ENCODE peak calls at places on chromosomes 6 and 20, in eight cellular contexts. K is AG09309, B is bronchial epithelial cell, R is mucosa of descending colon, I is right lobe of liver, F is brain microvascular endothelial cell, O is lower lobe of right lung, N is HL-60. H is an unnamed sample.
A peak's percentile ranks its signal among the peaks of the same experiment; 100 is the strongest.

GRCh38 chr6:156942266-156942665 is 165.1 kb downstream of the ARID1B start:
- DNase-seq in K (no peak), B (no peak), R (no peak), I (no peak), F (no peak), O (no peak), N (no peak), H (no peak)

GRCh38 chr6:135234492-135234780 is 53.3 kb downstream of the MYB start:
- DNase-seq in K (no peak), B (no peak), R (no peak), I (no peak), F (no peak), O (no peak), N (no peak), H (no peak)

GRCh38 chr6:89007209-89008001 is 44.0 kb upstream of the RNGTT start:
- DNase-seq in K (no peak), B (no peak), R (no peak), I (no peak), F (peak; percentile 1), O (no peak), N (peak; percentile 39), H (no peak)

GRCh38 chr6:170031096-170031471 is 259.8 kb downstream of the DLL1 start:
- DNase-seq in K (no peak), B (peak; percentile 65), R (peak; percentile 44), I (peak; percentile 86), F (no peak), O (peak; percentile 70), N (no peak), H (no peak)

GRCh38 chr6:169592558-169592957 is 109.3 kb downstream of the WDR27 start:
- DNase-seq in K (no peak), B (peak; percentile 29), R (no peak), I (no peak), F (peak; percentile 71), O (no peak), N (no peak), H (peak; percentile 79)

GRCh38 chr6:10385512-10386132 is 29.3 kb downstream of the TFAP2A start:
- DNase-seq in K (no peak), B (no peak), R (no peak), I (no peak), F (no peak), O (no peak), N (no peak), H (no peak)

GRCh38 chr6:25486580-25486979 is 165.4 kb upstream of the SCGN start:
- DNase-seq in K (no peak), B (no peak), R (no peak), I (no peak), F (no peak), O (no peak), N (no peak), H (no peak)

GRCh38 chr6:87926072-87926471 is 121.6 kb upstream of the SPACA1 start:
- DNase-seq in K (no peak), B (no peak), R (no peak), I (no peak), F (no peak), O (no peak), N (no peak), H (no peak)

GRCh38 chr6:64220776-64221175 is 585.2 kb downstream of the PHF3 start:
- DNase-seq in K (no peak), B (no peak), R (no peak), I (no peak), F (no peak), O (no peak), N (no peak), H (no peak)

GRCh38 chr6:33662318-33662717 is 41.2 kb downstream of the ITPR3 start:
- DNase-seq in K (no peak), B (no peak), R (no peak), I (no peak), F (no peak), O (no peak), N (no peak), H (no peak)

GRCh38 chr6:76742919-76743318 is 670.5 kb upstream of the IMPG1 start:
- DNase-seq in K (no peak), B (peak; percentile 66), R (no peak), I (no peak), F (peak; percentile 72), O (no peak), N (no peak), H (no peak)

GRCh38 chr6:101294051-101294638 is 99.4 kb upstream of the GRIK2 start:
- DNase-seq in K (no peak), B (peak; percentile 24), R (no peak), I (no peak), F (no peak), O (no peak), N (no peak), H (peak; percentile 11)

GRCh38 chr20:58981564-58982364 is 708 bp downstream of the NELFCD start:
- DNase-seq in K (no peak), B (peak; percentile 7), R (no peak), I (no peak), F (no peak), O (no peak), N (peak; percentile 12), H (peak; percentile 21)

GRCh38 chr20:4601630-4602296 is 119.9 kb upstream of the PRND start:
- DNase-seq in K (no peak), B (peak; percentile 60), R (no peak), I (no peak), F (no peak), O (no peak), N (no peak), H (peak; percentile 45)

GRCh38 chr6:109867970-109868358 is 110.1 kb upstream of the GPR6 start:
- DNase-seq in K (peak; percentile 2), B (no peak), R (no peak), I (no peak), F (no peak), O (no peak), N (no peak), H (peak; percentile 48)

GRCh38 chr6:8175046-8175777 is 72.9 kb upstream of the EEF1E1 start:
- DNase-seq in K (no peak), B (peak; percentile 30), R (no peak), I (no peak), F (no peak), O (no peak), N (no peak), H (no peak)

GRCh38 chr20:57840504-57841296 is 130.9 kb upstream of the PMEPA1 start:
- DNase-seq in K (no peak), B (no peak), R (no peak), I (no peak), F (no peak), O (no peak), N (no peak), H (no peak)

GRCh38 chr6:48511382-48511781 is 400.4 kb upstream of the PTCHD4 start:
- DNase-seq in K (no peak), B (peak; percentile 42), R (no peak), I (no peak), F (no peak), O (no peak), N (no peak), H (no peak)

GRCh38 chr6:5876076-5876475 is 130.6 kb downstream of the NRN1 start:
- DNase-seq in K (no peak), B (no peak), R (no peak), I (no peak), F (no peak), O (no peak), N (no peak), H (no peak)

DNA sequence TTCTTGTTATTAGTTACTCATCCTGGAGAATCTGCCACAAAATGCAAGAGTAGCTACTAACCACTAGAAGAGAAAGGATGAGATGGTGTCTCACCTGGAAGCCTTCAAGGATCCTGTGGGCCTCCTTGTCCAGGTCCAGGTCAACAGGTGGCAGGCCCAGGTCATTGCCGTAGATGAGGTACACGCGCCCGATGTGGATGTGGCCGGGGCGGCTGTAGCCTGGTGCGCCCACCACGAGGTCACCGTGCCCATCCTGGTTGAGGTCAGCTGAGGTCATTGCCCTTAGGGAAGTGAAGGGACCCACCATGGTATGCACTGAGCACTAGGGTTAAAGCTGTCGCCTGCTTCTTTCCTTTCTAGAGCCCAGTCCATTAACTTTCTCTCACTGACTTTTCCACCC is 35.5 kb downstream of the GPLD1 start:
- DNase-seq in K (no peak), B (no peak), R (no peak), I (no peak), F (no peak), O (no peak), N (no peak), H (no peak)
- TF ChIP-seq CTCF in K (no peak), B (no peak), R (no peak), I (no peak), F (no peak), O (no peak), N (no peak), H (no peak)

DNA sequence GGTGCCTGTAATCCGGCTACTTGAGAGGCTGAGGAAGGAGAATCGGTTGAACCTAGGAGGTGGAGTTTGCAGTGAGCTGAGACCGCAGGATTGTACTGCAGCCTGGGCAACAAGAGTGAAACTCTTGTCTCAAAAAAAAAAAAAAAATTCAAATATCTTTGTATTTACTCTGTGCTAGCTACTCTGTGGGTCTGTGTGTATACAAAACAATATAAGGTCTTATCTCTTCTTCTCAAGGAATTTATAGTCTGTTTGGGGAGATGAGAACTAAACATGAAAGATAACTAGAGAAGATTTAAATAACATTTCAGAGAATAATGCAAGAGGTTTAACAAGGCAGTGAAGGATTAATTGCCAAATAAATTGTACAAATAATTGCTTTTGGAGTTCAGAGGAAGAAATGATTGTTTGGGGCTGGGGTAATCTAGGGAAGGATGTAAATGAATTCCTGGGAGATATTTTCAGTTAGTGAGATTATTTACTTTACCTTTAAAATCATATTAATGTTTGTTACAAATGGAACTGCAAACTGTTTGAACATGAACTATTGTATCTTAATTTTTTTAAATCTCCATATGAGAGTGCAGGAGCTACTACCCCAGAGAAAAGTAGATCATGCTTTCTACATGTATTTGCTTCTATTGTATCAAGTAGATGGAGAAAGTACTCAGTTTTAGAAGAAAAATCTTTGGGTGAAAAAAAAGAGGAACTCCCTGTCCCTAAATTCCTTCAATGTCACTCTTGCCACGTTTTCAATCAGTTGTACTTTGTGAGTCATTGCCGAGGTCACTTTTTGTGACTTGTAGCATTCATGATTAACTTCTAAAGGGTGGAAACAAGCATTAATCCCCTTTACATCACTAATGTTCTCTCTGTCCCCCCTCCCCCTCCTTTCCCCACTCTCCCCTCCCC is 39.0 kb downstream of the NCOA3 start:
- DNase-seq in K (no peak), B (no peak), R (no peak), I (no peak), F (no peak), O (no peak), N (peak; percentile 38), H (no peak)
- H3K4me3 ChIP-seq in K (no peak overlapping the region), B (no peak overlapping the region), R (no peak overlapping the region), I (no peak overlapping the region), F (no peak overlapping the region), O (no peak overlapping the region), N (no peak overlapping the region), H (no peak overlapping the region)

DNA sequence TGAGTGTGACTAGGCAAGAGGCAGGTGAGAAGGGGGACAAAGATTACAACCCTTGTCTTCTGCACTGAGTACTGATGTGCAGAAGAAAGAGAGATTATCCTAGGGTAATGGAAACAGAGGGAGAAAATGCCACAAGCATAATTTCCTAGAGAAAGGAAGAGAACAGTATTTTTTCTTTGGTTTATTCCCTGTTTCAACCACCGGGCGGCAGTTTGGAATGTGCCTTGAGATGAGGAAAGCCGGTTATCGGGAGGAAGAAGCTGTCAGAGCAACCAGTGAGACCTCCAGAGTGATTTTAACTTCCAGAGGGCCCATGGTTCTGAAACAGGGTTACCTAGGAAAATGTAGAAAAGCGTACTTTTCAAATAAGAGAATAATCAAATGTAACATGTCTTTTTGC is 121.4 kb downstream of the REV3L start:
- DNase-seq in K (no peak), B (peak; percentile 21), R (no peak), I (no peak), F (peak; percentile 54), O (peak; percentile 37), N (no peak), H (peak; percentile 48)
- TF ChIP-seq CTCF in K (peak; percentile 52), B (peak; percentile 41), R (no peak), I (peak; percentile 40), F (peak; percentile 69), O (peak; percentile 50), N (no peak), H (peak; percentile 59)

GRCh38 chr6:122322824-122323223 is 76.6 kb upstream of the HSF2 start:
- DNase-seq in K (peak; percentile 8), B (peak; percentile 14), R (no peak), I (no peak), F (peak; percentile 34), O (no peak), N (no peak), H (peak; percentile 43)
- H3K4me3 ChIP-seq in K (peak overlapping the region; percentile 31), B (no peak overlapping the region), R (no peak overlapping the region), I (peak overlapping the region; percentile 42), F (peak overlapping the region; percentile 44), O (peak overlapping the region; percentile 47), N (peak overlapping the region; percentile 8), H (peak overlapping the region; percentile 30)